ENCODE peak calls at places on chromosomes 16 and 17, in four cellular contexts. G is AG04450, J is neuronal stem cell, N is sigmoid colon. B is an unnamed sample.

GRCh38 chr17:55258578-55259135 is 6.1 kb upstream of the HLF start:
- DNase-seq in G (no peak), J (no peak), N (no peak), B (no peak)

GRCh38 chr16:75566040-75566888 is at the start of gene GABARAPL2:
- DNase-seq in G (no peak), J (peak; percentile 93), N (peak; percentile 90), B (peak; percentile 82)

GRCh38 chr17:60386137-60386395 is 5.9 kb downstream of the USP32 start:
- DNase-seq in G (no peak), J (no peak), N (no peak), B (no peak)

GRCh38 chr16:70772493-70772892 is 28.5 kb downstream of the VAC14 start:
- DNase-seq in G (no peak), J (no peak), N (no peak), B (no peak)

GRCh38 chr17:6559753-6560215 is 3.4 kb upstream of the PITPNM3 start:
- DNase-seq in G (no peak), J (no peak), N (no peak), B (no peak)

GRCh38 chr16:75312875-75313274 is 61.5 kb upstream of the BCAR1 start:
- DNase-seq in G (no peak), J (no peak), N (no peak), B (peak; percentile 23)

GRCh38 chr16:75333770-75334169 is 82.3 kb upstream of the BCAR1 start:
- DNase-seq in G (no peak), J (no peak), N (no peak), B (no peak)

GRCh38 chr17:63538693-63539595 is 11.3 kb upstream of the DCAF7 start:
- DNase-seq in G (no peak), J (no peak), N (peak; percentile 40), B (no peak)

GRCh38 chr17:70047619-70048018 is 27.4 kb upstream of the KCNJ16 start:
- DNase-seq in G (no peak), J (no peak), N (no peak), B (no peak)

GRCh38 chr17:29007456-29008455 is 1.9 kb upstream of the SEZ6 start:
- DNase-seq in G (no peak), J (no peak), N (no peak), B (no peak)

GRCh38 chr17:65696739-65697394 is 135.4 kb upstream of the AXIN2 start:
- DNase-seq in G (no peak), J (no peak), N (no peak), B (peak; percentile 68)

GRCh38 chr16:28898942-28899341 is 20.7 kb downstream of the ATP2A1 start:
- DNase-seq in G (no peak), J (no peak), N (no peak), B (no peak)

GRCh38 chr17:9226794-9227135 is 205.5 kb downstream of the NTN1 start:
- DNase-seq in G (no peak), J (no peak), N (peak; percentile 63), B (no peak)

GRCh38 chr17:27475070-27475673 is 18.9 kb downstream of the KSR1 start:
- DNase-seq in G (no peak), J (no peak), N (no peak), B (no peak)

GRCh38 chr16:813204-813915 is 12.8 kb upstream of the GNG13 start:
- DNase-seq in G (no peak), J (peak; percentile 49), N (no peak), B (no peak)

GRCh38 chr17:1939979-1940809 is 84.9 kb downstream of the RTN4RL1 start:
- DNase-seq in G (no peak), J (no peak), N (no peak), B (no peak)

GRCh38 chr16:65745-66144 is 6.7 kb downstream of the RHBDF1 start:
- DNase-seq in G (no peak), J (peak; percentile 64), N (peak; percentile 90), B (peak; percentile 60)

GRCh38 chr17:18859256-18859655 is 1.3 kb downstream of the PRPSAP2 start:
- DNase-seq in G (no peak), J (no peak), N (no peak), B (no peak)

GRCh38 chr16:87602005-87602790 is at the start of gene JPH3:
- DNase-seq in G (no peak), J (peak; percentile 54), N (no peak), B (no peak)

GRCh38 chr17:82334204-82334621 is 647 bp upstream of the SECTM1 start:
- DNase-seq in G (no peak), J (no peak), N (no peak), B (no peak)
- H3K4me3 ChIP-seq in G (no peak overlapping the region), J (no peak overlapping the region), N (peak overlapping the region; percentile 79), B (peak overlapping the region; percentile 52)

GRCh38 chr17:16475196-16475704 is 16.7 kb downstream of the LRRC75A start:
- DNase-seq in G (no peak), J (no peak), N (no peak), B (no peak)
- H3K9me3 ChIP-seq in G (no peaks in the 10 kb centered on the region), J (no peaks in the 10 kb centered on the region), N (no peaks in the 10 kb centered on the region), B (no peaks in the 10 kb centered on the region)

GRCh38 chr16:68491576-68491950 is 43.3 kb upstream of the SMPD3 start:
- DNase-seq in G (no peak), J (no peak), N (no peak), B (no peak)
- H3K4me3 ChIP-seq in G (no peak overlapping the region), J (no peak overlapping the region), N (no peak overlapping the region), B (no peak overlapping the region)

GRCh38 chr16:62903961-62904502 is 867.8 kb upstream of the CDH8 start:
- DNase-seq in G (no peak), J (no peak), N (no peak), B (no peak)

GRCh38 chr16:62899737-62900136 is 863.5 kb upstream of the CDH8 start:
- DNase-seq in G (no peak), J (no peak), N (no peak), B (no peak)
- H3K9me3 ChIP-seq in G (peaks cover 3% of the 10 kb centered on the region), J (no peaks in the 10 kb centered on the region), N (no peaks in the 10 kb centered on the region), B (no peaks in the 10 kb centered on the region)

B was measured in SJSA1.